ENCODE peak calls at places on chromosome 3, in five cellular contexts. G is hippocampal formation; M is neural crest cell; A is osteocyte; T is stimulated activated CD4-positive, alpha-beta T cell treated with anti-CD3 and anti-CD28 coated beads, Interleukin-15, amount 100 ng/mL, for 48 hours. H is an unnamed sample.

GRCh38 chr3:103440539-103441113 is 1005.8 kb downstream of the ZPLD1 start:
- DNase-seq in G (no peak), M (no peak), A (no peak), T (no peak), H (no peak)

GRCh38 chr3:157174265-157174615 is 14.3 kb upstream of the CCNL1 start:
- DNase-seq in G (no peak), M (no peak), A (no peak), T (no peak), H (peak)

GRCh38 chr3:46694520-46694919 is 1.0 kb upstream of the ALS2CL start:
- DNase-seq in G (no peak), M (no peak), A (no peak), T (no peak), H (no peak)

GRCh38 chr3:160490166-160490565 is 40.6 kb upstream of the TRIM59 start:
- DNase-seq in G (no peak), M (no peak), A (no peak), T (no peak), H (no peak)

GRCh38 chr3:46368569-46368968 is 2.2 kb upstream of the CCR5 start:
- DNase-seq in G (peak), M (no peak), A (peak), T (peak), H (peak)

GRCh38 chr3:45944830-45945620 is 1.8 kb downstream of the CXCR6 start:
- DNase-seq in G (no peak), M (no peak), A (no peak), T (no peak), H (no peak)

GRCh38 chr3:46057716-46058115 is 30.4 kb upstream of the XCR1 start:
- DNase-seq in G (no peak), M (no peak), A (no peak), T (no peak), H (no peak)

GRCh38 chr3:125684199-125684598 is 88.9 kb upstream of the OSBPL11 start:
- DNase-seq in G (no peak), M (peak), A (no peak), T (no peak), H (peak)

GRCh38 chr3:120678984-120679383 is 3.1 kb downstream of the HGD start:
- DNase-seq in G (no peak), M (no peak), A (no peak), T (no peak), H (no peak)

GRCh38 chr3:16824085-16824696 is 60.6 kb upstream of the PLCL2 start:
- DNase-seq in G (no peak), M (no peak), A (no peak), T (no peak), H (no peak)